ENCODE peak calls at places on chromosomes 2 and 18, in five cellular contexts. J is NCI-H524, Q is AML-193, A is Calu3, W is neuronal stem cell. X is an unnamed sample.

GRCh38 chr2:238939074-238939473 is 91.2 kb downstream of the TWIST2 start:
- DNase-seq in J (no peak), Q (no peak), A (no peak), W (no peak), X (no peak)

GRCh38 chr2:203122317-203122998 is 107.8 kb downstream of the NBEAL1 start:
- DNase-seq in J (no peak), Q (no peak), A (no peak), W (no peak), X (peak; percentile 25)

GRCh38 chr2:45879406-45879805 is 227.9 kb downstream of the PRKCE start:
- DNase-seq in J (peak; percentile 80), Q (no peak), A (no peak), W (no peak), X (peak; percentile 35)

GRCh38 chr2:169478339-169478738 is 955 bp upstream of the BBS5 start:
- DNase-seq in J (no peak), Q (peak; percentile 6), A (no peak), W (no peak), X (no peak)

GRCh38 chr2:9004338-9005204 is 1.1 kb upstream of the MBOAT2 start:
- DNase-seq in J (no peak), Q (no peak), A (no peak), W (no peak), X (no peak)

GRCh38 chr2:167692191-167692590 is 555.2 kb downstream of the STK39 start:
- DNase-seq in J (no peak), Q (peak; percentile 19), A (no peak), W (no peak), X (no peak)

GRCh38 chr2:70596739-70597138 is 43.1 kb upstream of the TGFA start:
- DNase-seq in J (no peak), Q (no peak), A (no peak), W (no peak), X (peak; percentile 61)

GRCh38 chr2:124501575-124502152 is 476.6 kb downstream of the CNTNAP5 start:
- DNase-seq in J (no peak), Q (no peak), A (no peak), W (no peak), X (no peak)

GRCh38 chr2:182548031-182548950 is 121.5 kb upstream of the PDE1A start:
- DNase-seq in J (no peak), Q (no peak), A (no peak), W (no peak), X (no peak)

GRCh38 chr2:160283675-160284074 is 83.6 kb upstream of the ITGB6 start:
- DNase-seq in J (no peak), Q (no peak), A (no peak), W (no peak), X (no peak)

GRCh38 chr2:230930149-230930780 is 5.2 kb upstream of the GPR55 start:
- DNase-seq in J (no peak), Q (no peak), A (no peak), W (no peak), X (no peak)

GRCh38 chr2:78132391-78133370 is 610.5 kb upstream of the LRRTM4 start:
- DNase-seq in J (no peak), Q (no peak), A (no peak), W (no peak), X (no peak)

GRCh38 chr2:156331572-156332451 is 709 bp downstream of the NR4A2 start:
- DNase-seq in J (peak; percentile 55), Q (no peak), A (peak; percentile 53), W (no peak), X (peak; percentile 86)

GRCh38 chr18:49028091-49028490 is 77.3 kb upstream of the SMAD7 start:
- DNase-seq in J (no peak), Q (no peak), A (no peak), W (no peak), X (no peak)

GRCh38 chr2:120472891-120473309 is 127.0 kb downstream of the INHBB start:
- DNase-seq in J (no peak), Q (no peak), A (no peak), W (no peak), X (no peak)

GRCh38 chr2:144546933-144547332 is 27.0 kb upstream of the ZEB2 start:
- DNase-seq in J (no peak), Q (no peak), A (no peak), W (no peak), X (no peak)

GRCh38 chr2:30300456-30301221 is 69.3 kb downstream of the LBH start:
- DNase-seq in J (no peak), Q (no peak), A (no peak), W (no peak), X (no peak)

GRCh38 chr2:8376603-8377423 is 305.0 kb upstream of the ID2 start:
- DNase-seq in J (no peak), Q (no peak), A (no peak), W (no peak), X (no peak)

GRCh38 chr2:655626-656025 is 21.6 kb downstream of the TMEM18 start:
- DNase-seq in J (no peak), Q (no peak), A (no peak), W (no peak), X (no peak)

GRCh38 chr2:156536534-156536933 is 100.4 kb downstream of the GPD2 start:
- DNase-seq in J (no peak), Q (no peak), A (no peak), W (no peak), X (no peak)

GRCh38 chr2:77161009-77161408 is 361.2 kb downstream of the LRRTM4 start:
- DNase-seq in J (no peak), Q (no peak), A (no peak), W (no peak), X (peak; percentile 41)

GRCh38 chr18:43539862-43540261 is 262.6 kb upstream of the SYT4 start:
- DNase-seq in J (no peak), Q (no peak), A (no peak), W (no peak), X (no peak)

GRCh38 chr2:235940330-235940729 is 227.9 kb downstream of the GBX2 start:
- DNase-seq in J (no peak), Q (no peak), A (no peak), W (no peak), X (no peak)

GRCh38 chr18:26656944-26657536 is 108.7 kb upstream of the KCTD1 start:
- DNase-seq in J (peak; percentile 37), Q (no peak), A (peak; percentile 76), W (peak; percentile 54), X (peak; percentile 47)

GRCh38 chr2:22907330-22907729 is 477.6 kb upstream of the KLHL29 start:
- DNase-seq in J (no peak), Q (no peak), A (no peak), W (no peak), X (no peak)